ENCODE peak calls at places on chromosomes 12 and 14, in eight cellular contexts. One of them, this sample, is unnamed.

GRCh38 chr12:124509676-124510300 is 57.6 kb downstream of the NCOR2 start:
- DNase-seq in neural crest cell: no peak
- DNase-seq in omental fat pad: no peak
- DNase-seq in MCF 10A: peak; percentile 84
- DNase-seq in HT1080: peak; percentile 92
- DNase-seq in left ventricle myocardium superior: peak; percentile 76
- DNase-seq in T-helper 17 cell: no peak
- DNase-seq in H54: no peak
- DNase-seq in this sample: peak; percentile 80

GRCh38 chr12:127280393-127281275 is 986.3 kb upstream of the TMEM132C start:
- DNase-seq in H54: no peak
- DNase-seq in HT1080: no peak
- DNase-seq in T-helper 17 cell: peak; percentile 26
- DNase-seq in omental fat pad: no peak
- DNase-seq in left ventricle myocardium superior: peak; percentile 54
- DNase-seq in MCF 10A: no peak
- DNase-seq in neural crest cell: peak; percentile 78
- DNase-seq in this sample: peak; percentile 81

GRCh38 chr12:56645201-56645716 is 525 bp downstream of the ATP5F1B start:
- DNase-seq in neural crest cell: no peak
- DNase-seq in MCF 10A: no peak
- DNase-seq in H54: no peak
- DNase-seq in left ventricle myocardium superior: no peak
- DNase-seq in HT1080: no peak
- DNase-seq in omental fat pad: no peak
- DNase-seq in T-helper 17 cell: no peak
- DNase-seq in this sample: peak; percentile 51

GRCh38 chr12:19894049-19894448 is 454.8 kb downstream of the AEBP2 start:
- DNase-seq in left ventricle myocardium superior: no peak
- DNase-seq in MCF 10A: no peak
- DNase-seq in H54: no peak
- DNase-seq in omental fat pad: no peak
- DNase-seq in neural crest cell: no peak
- DNase-seq in HT1080: peak; percentile 18
- DNase-seq in T-helper 17 cell: no peak
- DNase-seq in this sample: no peak

GRCh38 chr14:24726480-24726879 is 92.5 kb upstream of the GZMB start:
- DNase-seq in T-helper 17 cell: no peak
- DNase-seq in MCF 10A: no peak
- DNase-seq in omental fat pad: no peak
- DNase-seq in H54: no peak
- DNase-seq in neural crest cell: no peak
- DNase-seq in HT1080: no peak
- DNase-seq in left ventricle myocardium superior: no peak
- DNase-seq in this sample: no peak

GRCh38 chr14:53620890-53621289 is 335.7 kb downstream of the BMP4 start:
- DNase-seq in H54: no peak
- DNase-seq in MCF 10A: no peak
- DNase-seq in omental fat pad: no peak
- DNase-seq in neural crest cell: no peak
- DNase-seq in HT1080: no peak
- DNase-seq in T-helper 17 cell: no peak
- DNase-seq in left ventricle myocardium superior: no peak
- DNase-seq in this sample: no peak

GRCh38 chr12:62256408-62257079 is 3.7 kb upstream of the USP15 start:
- DNase-seq in neural crest cell: no peak
- DNase-seq in omental fat pad: peak; percentile 48
- DNase-seq in HT1080: no peak
- DNase-seq in MCF 10A: peak; percentile 58
- DNase-seq in left ventricle myocardium superior: no peak
- DNase-seq in T-helper 17 cell: no peak
- DNase-seq in H54: no peak
- DNase-seq in this sample: peak; percentile 17

GRCh38 chr14:78567343-78567742 is 397.2 kb downstream of the NRXN3 start:
- DNase-seq in left ventricle myocardium superior: no peak
- DNase-seq in neural crest cell: no peak
- DNase-seq in omental fat pad: no peak
- DNase-seq in HT1080: no peak
- DNase-seq in H54: no peak
- DNase-seq in MCF 10A: no peak
- DNase-seq in T-helper 17 cell: no peak
- DNase-seq in this sample: no peak

GRCh38 chr14:26392498-26392897 is 205.3 kb downstream of the NOVA1 start:
- DNase-seq in left ventricle myocardium superior: no peak
- DNase-seq in HT1080: no peak
- DNase-seq in T-helper 17 cell: no peak
- DNase-seq in H54: no peak
- DNase-seq in neural crest cell: no peak
- DNase-seq in omental fat pad: no peak
- DNase-seq in MCF 10A: no peak
- DNase-seq in this sample: no peak

GRCh38 chr12:76083246-76083735 is 1.2 kb downstream of the NAP1L1 start:
- DNase-seq in MCF 10A: no peak
- DNase-seq in neural crest cell: no peak
- DNase-seq in omental fat pad: no peak
- DNase-seq in left ventricle myocardium superior: no peak
- DNase-seq in T-helper 17 cell: no peak
- DNase-seq in H54: no peak
- DNase-seq in HT1080: no peak
- DNase-seq in this sample: no peak

GRCh38 chr14:32606297-32606696 is 277.2 kb downstream of the AKAP6 start:
- DNase-seq in omental fat pad: no peak
- DNase-seq in T-helper 17 cell: no peak
- DNase-seq in neural crest cell: no peak
- DNase-seq in MCF 10A: no peak
- DNase-seq in H54: no peak
- DNase-seq in HT1080: peak; percentile 59
- DNase-seq in left ventricle myocardium superior: no peak
- DNase-seq in this sample: no peak

GRCh38 chr14:106694638-106695393 is 1168.4 kb downstream of the TMEM121 start:
- DNase-seq in HT1080: no peak
- DNase-seq in T-helper 17 cell: peak; percentile 32
- DNase-seq in MCF 10A: peak; percentile 32
- DNase-seq in left ventricle myocardium superior: peak; percentile 42
- DNase-seq in neural crest cell: no peak
- DNase-seq in H54: no peak
- DNase-seq in omental fat pad: no peak
- DNase-seq in this sample: no peak

This sample was measured in K562.